ENCODE peak calls at places on chromosomes 16 and 17, in seven cellular contexts. One of them, this sample, is unnamed.
A peak's percentile ranks its signal among the peaks of the same experiment; 100 is the strongest.

GRCh38 chr16:67372664-67373063 is 20.6 kb downstream of the TPPP3 start:
- DNase-seq in ascending aorta: no peak
- DNase-seq in pancreas: no peak
- DNase-seq in small intestine: no peak
- DNase-seq in A673: peak; percentile 34
- DNase-seq in tibial artery: no peak
- DNase-seq in body of pancreas: no peak
- DNase-seq in this sample: no peak

GRCh38 chr16:1125471-1125870 is 27.4 kb upstream of the CACNA1H start:
- DNase-seq in ascending aorta: no peak
- DNase-seq in pancreas: no peak
- DNase-seq in small intestine: peak; percentile 37
- DNase-seq in A673: peak; percentile 79
- DNase-seq in tibial artery: no peak
- DNase-seq in body of pancreas: peak; percentile 48
- DNase-seq in this sample: peak; percentile 81

GRCh38 chr16:53784312-53784711 is 80.4 kb downstream of the FTO start:
- DNase-seq in ascending aorta: no peak
- DNase-seq in pancreas: no peak
- DNase-seq in small intestine: no peak
- DNase-seq in A673: no peak
- DNase-seq in tibial artery: no peak
- DNase-seq in body of pancreas: no peak
- DNase-seq in this sample: no peak

GRCh38 chr17:2056221-2057129 is 1.6 kb downstream of the HIC1 start:
- DNase-seq in ascending aorta: no peak
- DNase-seq in pancreas: peak; percentile 75
- DNase-seq in small intestine: no peak
- DNase-seq in A673: no peak
- DNase-seq in tibial artery: no peak
- DNase-seq in body of pancreas: peak; percentile 35
- DNase-seq in this sample: peak; percentile 75

GRCh38 chr17:43665387-43666101 is 3.8 kb upstream of the MEOX1 start:
- DNase-seq in ascending aorta: no peak
- DNase-seq in pancreas: no peak
- DNase-seq in small intestine: no peak
- DNase-seq in A673: no peak
- DNase-seq in tibial artery: no peak
- DNase-seq in body of pancreas: no peak
- DNase-seq in this sample: no peak

GRCh38 chr17:39069114-39069756 is 82.2 kb downstream of the PLXDC1 start:
- DNase-seq in ascending aorta: no peak
- DNase-seq in pancreas: no peak
- DNase-seq in small intestine: peak; percentile 55
- DNase-seq in A673: peak; percentile 45
- DNase-seq in tibial artery: no peak
- DNase-seq in body of pancreas: peak; percentile 40
- DNase-seq in this sample: no peak

GRCh38 chr16:69423189-69423588 is 1.2 kb upstream of the CYB5B start:
- DNase-seq in ascending aorta: no peak
- DNase-seq in pancreas: no peak
- DNase-seq in small intestine: no peak
- DNase-seq in A673: no peak
- DNase-seq in tibial artery: no peak
- DNase-seq in body of pancreas: no peak
- DNase-seq in this sample: no peak

GRCh38 chr16:9932000-9932399 is 250.2 kb downstream of the GRIN2A start:
- DNase-seq in ascending aorta: no peak
- DNase-seq in pancreas: no peak
- DNase-seq in small intestine: no peak
- DNase-seq in A673: no peak
- DNase-seq in tibial artery: no peak
- DNase-seq in body of pancreas: no peak
- DNase-seq in this sample: no peak

GRCh38 chr17:29237476-29238132 is 9.1 kb upstream of the CRYBA1 start:
- DNase-seq in ascending aorta: no peak
- DNase-seq in pancreas: no peak
- DNase-seq in small intestine: no peak
- DNase-seq in A673: no peak
- DNase-seq in tibial artery: no peak
- DNase-seq in body of pancreas: no peak
- DNase-seq in this sample: no peak

GRCh38 chr16:86669937-86670772 is 91.8 kb downstream of the FOXL1 start:
- DNase-seq in ascending aorta: no peak
- DNase-seq in pancreas: no peak
- DNase-seq in small intestine: no peak
- DNase-seq in A673: no peak
- DNase-seq in tibial artery: no peak
- DNase-seq in body of pancreas: no peak
- DNase-seq in this sample: no peak

GRCh38 chr17:55609737-55610201 is 98.5 kb upstream of the SMIM36 start:
- DNase-seq in ascending aorta: no peak
- DNase-seq in pancreas: no peak
- DNase-seq in small intestine: peak; percentile 5
- DNase-seq in A673: no peak
- DNase-seq in tibial artery: no peak
- DNase-seq in body of pancreas: peak; percentile 28
- DNase-seq in this sample: peak; percentile 81
- H3K27ac ChIP-seq in ascending aorta: no peak overlapping the region
- H3K27ac ChIP-seq in pancreas: no peak overlapping the region
- H3K27ac ChIP-seq in small intestine: peak overlapping the region; percentile 43
- H3K27ac ChIP-seq in A673: no peak overlapping the region
- H3K27ac ChIP-seq in tibial artery: no peak overlapping the region
- H3K27ac ChIP-seq in body of pancreas: no peak overlapping the region
- H3K27ac ChIP-seq in this sample: peak overlapping the region; percentile 64

GRCh38 chr16:85421338-85422123 is 191.6 kb upstream of the GSE1 start:
- DNase-seq in ascending aorta: no peak
- DNase-seq in pancreas: peak; percentile 56
- DNase-seq in small intestine: no peak
- DNase-seq in A673: no peak
- DNase-seq in tibial artery: no peak
- DNase-seq in body of pancreas: peak; percentile 20
- DNase-seq in this sample: peak; percentile 64
- H3K27ac ChIP-seq in ascending aorta: no peak overlapping the region
- H3K27ac ChIP-seq in pancreas: no peak overlapping the region
- H3K27ac ChIP-seq in small intestine: no peak overlapping the region
- H3K27ac ChIP-seq in A673: peak overlapping the region; percentile 41
- H3K27ac ChIP-seq in tibial artery: no peak overlapping the region
- H3K27ac ChIP-seq in body of pancreas: peak overlapping the region; percentile 52
- H3K27ac ChIP-seq in this sample: no peak overlapping the region

GRCh38 chr16:89953671-89954406 is 5.3 kb downstream of the DEF8 start:
- DNase-seq in ascending aorta: no peak
- DNase-seq in pancreas: no peak
- DNase-seq in small intestine: no peak
- DNase-seq in A673: no peak
- DNase-seq in tibial artery: no peak
- DNase-seq in body of pancreas: no peak
- DNase-seq in this sample: no peak
- H3K27ac ChIP-seq in ascending aorta: no peak overlapping the region
- H3K27ac ChIP-seq in pancreas: no peak overlapping the region
- H3K27ac ChIP-seq in small intestine: no peak overlapping the region
- H3K27ac ChIP-seq in A673: no peak overlapping the region
- H3K27ac ChIP-seq in tibial artery: no peak overlapping the region
- H3K27ac ChIP-seq in body of pancreas: no peak overlapping the region
- H3K27ac ChIP-seq in this sample: no peak overlapping the region

GRCh38 chr16:56329887-56330286 is 95.5 kb downstream of the AMFR start:
- DNase-seq in ascending aorta: no peak
- DNase-seq in pancreas: no peak
- DNase-seq in small intestine: no peak
- DNase-seq in A673: no peak
- DNase-seq in tibial artery: no peak
- DNase-seq in body of pancreas: no peak
- DNase-seq in this sample: no peak
- H3K27ac ChIP-seq in ascending aorta: no peak overlapping the region
- H3K27ac ChIP-seq in pancreas: no peak overlapping the region
- H3K27ac ChIP-seq in small intestine: no peak overlapping the region
- H3K27ac ChIP-seq in A673: no peak overlapping the region
- H3K27ac ChIP-seq in tibial artery: no peak overlapping the region
- H3K27ac ChIP-seq in body of pancreas: no peak overlapping the region
- H3K27ac ChIP-seq in this sample: no peak overlapping the region

DNA sequence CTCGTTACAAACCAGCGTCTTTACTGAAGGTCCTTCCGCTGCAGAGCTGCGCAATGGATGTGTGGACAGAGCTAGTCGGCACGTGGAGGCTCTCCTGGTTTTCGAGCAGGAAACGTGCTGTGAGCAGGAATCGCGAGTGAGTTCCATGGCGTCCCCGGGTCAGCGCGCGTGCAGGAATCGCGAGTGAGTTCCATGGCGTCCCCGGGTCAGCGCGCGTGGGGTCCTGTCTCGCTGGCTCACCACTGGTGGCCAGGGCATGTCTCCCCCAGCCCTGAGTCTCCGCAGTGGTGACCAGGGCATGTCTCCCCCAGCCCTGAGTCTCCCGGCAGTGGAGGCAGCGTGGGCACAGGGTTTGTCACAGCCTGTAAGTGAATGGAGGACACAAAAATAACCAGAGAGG is 62.7 kb downstream of the KLHDC4 start:
- DNase-seq in ascending aorta: no peak
- DNase-seq in pancreas: no peak
- DNase-seq in small intestine: no peak
- DNase-seq in A673: no peak
- DNase-seq in tibial artery: no peak
- DNase-seq in body of pancreas: no peak
- DNase-seq in this sample: no peak
- H3K27ac ChIP-seq in ascending aorta: no peak overlapping the region
- H3K27ac ChIP-seq in pancreas: no peak overlapping the region
- H3K27ac ChIP-seq in small intestine: no peak overlapping the region
- H3K27ac ChIP-seq in A673: no peak overlapping the region
- H3K27ac ChIP-seq in tibial artery: no peak overlapping the region
- H3K27ac ChIP-seq in body of pancreas: no peak overlapping the region
- H3K27ac ChIP-seq in this sample: no peak overlapping the region

DNA sequence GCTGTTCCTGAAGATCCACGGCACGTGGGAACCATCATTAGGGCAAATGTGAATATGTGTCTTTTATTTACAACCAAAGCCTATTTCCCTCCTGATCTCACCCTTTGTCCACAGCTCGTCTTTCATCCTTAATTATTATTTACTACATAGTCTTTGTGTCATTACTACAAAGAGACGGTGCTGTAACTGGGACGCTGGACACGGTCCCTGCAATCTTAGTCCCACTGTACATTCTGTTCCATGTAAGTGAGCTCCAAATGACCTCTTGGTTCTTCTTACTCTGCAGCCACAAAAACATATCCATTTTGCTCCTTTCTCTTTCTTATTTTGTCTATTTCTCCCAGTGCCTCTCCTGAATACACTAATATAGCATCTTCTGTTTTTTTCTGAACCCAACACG is 12.7 kb upstream of the KRT23 start:
- DNase-seq in ascending aorta: no peak
- DNase-seq in pancreas: no peak
- DNase-seq in small intestine: no peak
- DNase-seq in A673: no peak
- DNase-seq in tibial artery: no peak
- DNase-seq in body of pancreas: no peak
- DNase-seq in this sample: no peak
- H3K27ac ChIP-seq in ascending aorta: no peak overlapping the region
- H3K27ac ChIP-seq in pancreas: no peak overlapping the region
- H3K27ac ChIP-seq in small intestine: no peak overlapping the region
- H3K27ac ChIP-seq in A673: no peak overlapping the region
- H3K27ac ChIP-seq in tibial artery: no peak overlapping the region
- H3K27ac ChIP-seq in body of pancreas: no peak overlapping the region
- H3K27ac ChIP-seq in this sample: no peak overlapping the region